ENCODE peak calls at places on chromosomes 3 and 15, in eight cellular contexts. One of them, this sample, is unnamed.

GRCh38 chr3:187919018-187919417 is 173.8 kb upstream of the BCL6 start:
- DNase-seq in cardiac septum: no peak
- DNase-seq in A172: no peak
- DNase-seq in A549: no peak
- DNase-seq in mucosa of descending colon: peak
- DNase-seq in GM13976: peak
- DNase-seq in stimulated activated CD8-positive, alpha-beta memory T cell treated with anti-CD3 and anti-CD28 coated beads, Interleukin-12 subunit alpha, Interleukin-12 subunit beta, amount 100 ng/mL, for 4 hours: peak
- DNase-seq in activated naive CD8-positive, alpha-beta T cell treated with anti-CD3 and anti-CD28 coated beads, Interleukin-2, amount 50 U/mL, for 24 hours: peak
- DNase-seq in this sample: no peak

GRCh38 chr3:78610462-78611125 is 1157.2 kb downstream of the ROBO1 start:
- DNase-seq in A549: no peak
- DNase-seq in cardiac septum: no peak
- DNase-seq in stimulated activated CD8-positive, alpha-beta memory T cell treated with anti-CD3 and anti-CD28 coated beads, Interleukin-12 subunit alpha, Interleukin-12 subunit beta, amount 100 ng/mL, for 4 hours: no peak
- DNase-seq in GM13976: no peak
- DNase-seq in mucosa of descending colon: no peak
- DNase-seq in activated naive CD8-positive, alpha-beta T cell treated with anti-CD3 and anti-CD28 coated beads, Interleukin-2, amount 50 U/mL, for 24 hours: no peak
- DNase-seq in A172: no peak
- DNase-seq in this sample: no peak

GRCh38 chr3:38655708-38656300 is 6.3 kb upstream of the SCN5A start:
- DNase-seq in GM13976: peak
- DNase-seq in activated naive CD8-positive, alpha-beta T cell treated with anti-CD3 and anti-CD28 coated beads, Interleukin-2, amount 50 U/mL, for 24 hours: no peak
- DNase-seq in cardiac septum: no peak
- DNase-seq in stimulated activated CD8-positive, alpha-beta memory T cell treated with anti-CD3 and anti-CD28 coated beads, Interleukin-12 subunit alpha, Interleukin-12 subunit beta, amount 100 ng/mL, for 4 hours: no peak
- DNase-seq in mucosa of descending colon: peak
- DNase-seq in A549: peak
- DNase-seq in A172: peak
- DNase-seq in this sample: peak

GRCh38 chr3:65785065-65785645 is 253.6 kb downstream of the MAGI1 start:
- DNase-seq in A172: peak
- DNase-seq in activated naive CD8-positive, alpha-beta T cell treated with anti-CD3 and anti-CD28 coated beads, Interleukin-2, amount 50 U/mL, for 24 hours: no peak
- DNase-seq in stimulated activated CD8-positive, alpha-beta memory T cell treated with anti-CD3 and anti-CD28 coated beads, Interleukin-12 subunit alpha, Interleukin-12 subunit beta, amount 100 ng/mL, for 4 hours: no peak
- DNase-seq in GM13976: peak
- DNase-seq in A549: peak
- DNase-seq in mucosa of descending colon: peak
- DNase-seq in cardiac septum: no peak
- DNase-seq in this sample: peak

GRCh38 chr15:42027521-42027920 is 6.7 kb upstream of the PLA2G4E start:
- DNase-seq in GM13976: no peak
- DNase-seq in cardiac septum: peak
- DNase-seq in A172: no peak
- DNase-seq in A549: no peak
- DNase-seq in mucosa of descending colon: no peak
- DNase-seq in activated naive CD8-positive, alpha-beta T cell treated with anti-CD3 and anti-CD28 coated beads, Interleukin-2, amount 50 U/mL, for 24 hours: no peak
- DNase-seq in stimulated activated CD8-positive, alpha-beta memory T cell treated with anti-CD3 and anti-CD28 coated beads, Interleukin-12 subunit alpha, Interleukin-12 subunit beta, amount 100 ng/mL, for 4 hours: no peak
- DNase-seq in this sample: no peak

GRCh38 chr15:90407871-90408317 is 19.9 kb downstream of the IQGAP1 start:
- DNase-seq in activated naive CD8-positive, alpha-beta T cell treated with anti-CD3 and anti-CD28 coated beads, Interleukin-2, amount 50 U/mL, for 24 hours: no peak
- DNase-seq in stimulated activated CD8-positive, alpha-beta memory T cell treated with anti-CD3 and anti-CD28 coated beads, Interleukin-12 subunit alpha, Interleukin-12 subunit beta, amount 100 ng/mL, for 4 hours: no peak
- DNase-seq in mucosa of descending colon: no peak
- DNase-seq in GM13976: no peak
- DNase-seq in A172: no peak
- DNase-seq in A549: no peak
- DNase-seq in cardiac septum: no peak
- DNase-seq in this sample: peak

GRCh38 chr15:41987246-41987924 is 15.0 kb upstream of the EHD4 start:
- DNase-seq in GM13976: no peak
- DNase-seq in A549: no peak
- DNase-seq in stimulated activated CD8-positive, alpha-beta memory T cell treated with anti-CD3 and anti-CD28 coated beads, Interleukin-12 subunit alpha, Interleukin-12 subunit beta, amount 100 ng/mL, for 4 hours: no peak
- DNase-seq in activated naive CD8-positive, alpha-beta T cell treated with anti-CD3 and anti-CD28 coated beads, Interleukin-2, amount 50 U/mL, for 24 hours: no peak
- DNase-seq in cardiac septum: peak
- DNase-seq in A172: no peak
- DNase-seq in mucosa of descending colon: no peak
- DNase-seq in this sample: no peak

GRCh38 chr3:9793161-9793781 is 389 bp downstream of the ARPC4 start:
- DNase-seq in activated naive CD8-positive, alpha-beta T cell treated with anti-CD3 and anti-CD28 coated beads, Interleukin-2, amount 50 U/mL, for 24 hours: peak
- DNase-seq in mucosa of descending colon: peak
- DNase-seq in GM13976: no peak
- DNase-seq in A549: peak
- DNase-seq in A172: peak
- DNase-seq in cardiac septum: no peak
- DNase-seq in stimulated activated CD8-positive, alpha-beta memory T cell treated with anti-CD3 and anti-CD28 coated beads, Interleukin-12 subunit alpha, Interleukin-12 subunit beta, amount 100 ng/mL, for 4 hours: no peak
- DNase-seq in this sample: peak

GRCh38 chr3:71499477-71499876 is 84.1 kb downstream of the FOXP1 start:
- DNase-seq in mucosa of descending colon: no peak
- DNase-seq in cardiac septum: no peak
- DNase-seq in activated naive CD8-positive, alpha-beta T cell treated with anti-CD3 and anti-CD28 coated beads, Interleukin-2, amount 50 U/mL, for 24 hours: no peak
- DNase-seq in A549: no peak
- DNase-seq in stimulated activated CD8-positive, alpha-beta memory T cell treated with anti-CD3 and anti-CD28 coated beads, Interleukin-12 subunit alpha, Interleukin-12 subunit beta, amount 100 ng/mL, for 4 hours: no peak
- DNase-seq in A172: no peak
- DNase-seq in GM13976: no peak
- DNase-seq in this sample: no peak

GRCh38 chr15:32687556-32687955 is 30.2 kb upstream of the GREM1 start:
- DNase-seq in stimulated activated CD8-positive, alpha-beta memory T cell treated with anti-CD3 and anti-CD28 coated beads, Interleukin-12 subunit alpha, Interleukin-12 subunit beta, amount 100 ng/mL, for 4 hours: no peak
- DNase-seq in A549: peak
- DNase-seq in cardiac septum: no peak
- DNase-seq in activated naive CD8-positive, alpha-beta T cell treated with anti-CD3 and anti-CD28 coated beads, Interleukin-2, amount 50 U/mL, for 24 hours: no peak
- DNase-seq in GM13976: no peak
- DNase-seq in A172: peak
- DNase-seq in mucosa of descending colon: no peak
- DNase-seq in this sample: peak

This sample was measured in fibroblast of lung.